ENCODE peak calls at places on chromosome 1, in five cellular contexts. Q, E, Z, T and G are unnamed samples.

GRCh38 chr1:208603721-208604120 is 359.5 kb upstream of the PLXNA2 start:
- DNase-seq in T (no peak), E (no peak), Z (no peak), Q (no peak), G (no peak)

GRCh38 chr1:106924360-106924759 is 132.1 kb upstream of the PRMT6 start:
- DNase-seq in E (no peak), T (peak), Q (no peak), Z (no peak), G (peak)

GRCh38 chr1:8376358-8376840 is 58.5 kb downstream of the SLC45A1 start:
- DNase-seq in E (no peak), Q (no peak), T (no peak), Z (no peak), G (no peak)

GRCh38 chr1:30809514-30810263 is 52.1 kb upstream of the LAPTM5 start:
- DNase-seq in Q (no peak), T (no peak), E (no peak), Z (no peak), G (no peak)

GRCh38 chr1:17306921-17307320 is 1.1 kb upstream of the PADI4 start:
- DNase-seq in Q (no peak), Z (no peak), T (no peak), E (no peak), G (no peak)

GRCh38 chr1:100350787-100351094 is 1.6 kb upstream of the CDC14A start:
- DNase-seq in E (no peak), Z (no peak), Q (no peak), T (no peak), G (no peak)

GRCh38 chr1:234979316-234980223 is 149.1 kb downstream of the TOMM20 start:
- DNase-seq in T (no peak), E (no peak), Q (no peak), Z (no peak), G (no peak)

GRCh38 chr1:56524263-56524662 is 55.1 kb downstream of the PLPP3 start:
- DNase-seq in T (no peak), Q (no peak), Z (no peak), E (no peak), G (no peak)